ENCODE peak calls at places on chromosomes 11 and 22, in four cellular contexts. G, O, T and C are unnamed samples.

GRCh38 chr11:117478926-117479325 is 151.3 kb downstream of the CEP164 start:
- DNase-seq in G (no peak), T (no peak), O (no peak), C (no peak)

GRCh38 chr11:72683782-72684200 is 9.6 kb upstream of the PDE2A start:
- DNase-seq in T (peak), G (peak), O (peak), C (peak)

GRCh38 chr11:66856496-66857233 is at the start of gene LRFN4:
- DNase-seq in O (no peak), T (peak), G (no peak), C (peak)

GRCh38 chr22:31538815-31539214 is 42.5 kb downstream of the SFI1 start:
- DNase-seq in O (no peak), G (no peak), T (peak), C (peak)

GRCh38 chr11:121722431-121723256 is 269.9 kb upstream of the SORL1-AS1 start:
- DNase-seq in O (peak), T (no peak), G (peak), C (peak)

GRCh38 chr22:35622132-35622913 is 5.2 kb upstream of the MB start:
- DNase-seq in G (peak), T (no peak), O (peak), C (no peak)

GRCh38 chr11:115170133-115170815 is 333.9 kb downstream of the CADM1 start:
- DNase-seq in G (no peak), T (peak), O (peak), C (peak)

GRCh38 chr11:82682003-82682751 is 51.5 kb downstream of the FAM181B start:
- DNase-seq in G (no peak), O (no peak), T (peak), C (no peak)

GRCh38 chr11:83403990-83404389 is 117.8 kb upstream of the CCDC90B start:
- DNase-seq in G (no peak), T (no peak), O (no peak), C (no peak)

GRCh38 chr11:9219572-9219971 is 45.6 kb downstream of the DENND5A start:
- DNase-seq in O (peak), T (no peak), G (no peak), C (no peak)

GRCh38 chr11:10900686-10901415 is 43.0 kb upstream of the ZBED5 start:
- DNase-seq in T (no peak), O (no peak), G (peak), C (no peak)

GRCh38 chr22:42754658-42755057 is 34.0 kb upstream of the A4GALT start:
- DNase-seq in T (no peak), G (no peak), O (no peak), C (no peak)

GRCh38 chr11:68542617-68543016 is 82.1 kb downstream of the PPP6R3 start:
- DNase-seq in G (no peak), T (no peak), O (no peak), C (no peak)

GRCh38 chr22:19721486-19722172 is 1.7 kb upstream of the GP1BB start:
- DNase-seq in O (peak), G (no peak), T (no peak), C (no peak)

DNA sequence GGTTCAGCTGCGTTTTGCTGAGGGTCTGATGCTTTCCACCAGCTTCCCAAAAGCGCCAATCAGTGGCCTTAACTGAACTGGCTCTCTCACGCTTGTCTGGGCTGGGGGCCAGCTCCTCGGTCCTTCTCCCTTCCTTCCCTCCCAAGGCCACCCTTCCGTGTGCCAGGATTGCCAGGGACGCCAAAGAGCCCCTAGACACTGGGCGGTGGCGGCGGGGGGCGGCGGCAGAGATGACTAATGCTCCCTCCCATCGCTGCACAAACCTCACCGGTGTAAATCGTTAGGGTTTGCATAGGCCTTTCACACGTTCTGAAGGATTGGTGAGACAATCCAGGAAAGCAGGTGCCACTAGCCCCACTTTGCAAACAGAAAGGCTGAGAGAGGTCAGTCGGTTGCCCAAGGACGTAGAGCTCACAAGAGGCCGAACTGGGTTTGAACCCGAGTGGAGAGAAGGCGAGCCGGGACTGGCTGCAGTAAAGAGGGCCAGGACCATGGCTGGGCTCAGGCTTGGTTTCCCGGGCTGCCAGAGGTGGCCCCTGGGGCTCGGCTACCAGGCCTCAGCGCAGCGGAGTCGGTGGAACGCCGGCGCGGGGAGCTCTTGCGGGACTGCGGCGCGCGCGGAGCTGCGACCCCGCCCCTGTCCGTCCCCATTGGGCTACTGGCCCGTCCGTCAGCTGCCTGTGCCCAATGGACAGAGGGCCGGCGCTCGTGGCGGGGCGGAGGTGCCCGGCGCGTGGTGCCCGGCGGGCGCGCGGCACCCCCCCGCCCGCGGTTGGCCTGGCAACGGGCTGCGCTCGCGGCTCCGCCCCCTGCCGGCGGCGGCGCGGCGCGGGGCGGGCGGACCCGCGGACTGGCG is 589 bp upstream of the GNAZ start:
- DNase-seq in G (peak), O (peak), T (peak), C (peak)
- TF ChIP-seq CTCF in G (no peak), O (no peak), T (no peak), C (no peak)

GRCh38 chr11:26522912-26523610 is 49.0 kb downstream of the MUC15 start:
- DNase-seq in O (peak), T (no peak), G (no peak), C (no peak)
- TF ChIP-seq CTCF in O (peak), T (no peak), G (no peak), C (peak)

GRCh38 chr11:69909561-69910518 is 90.6 kb upstream of the FGF3 start:
- DNase-seq in G (peak), O (peak), T (no peak), C (no peak)

GRCh38 chr11:69906453-69906907 is 87.3 kb upstream of the FGF3 start:
- DNase-seq in G (no peak), T (no peak), O (no peak), C (no peak)

GRCh38 chr11:69908511-69909220 is 89.5 kb upstream of the FGF3 start:
- DNase-seq in T (no peak), G (peak), O (no peak), C (no peak)

GRCh38 chr11:69905611-69906452 is 86.6 kb upstream of the FGF3 start:
- DNase-seq in T (no peak), O (no peak), G (peak), C (no peak)

GRCh38 chr11:69907611-69908010 is 88.4 kb upstream of the FGF3 start:
- DNase-seq in O (no peak), G (peak), T (no peak), C (no peak)
- TF ChIP-seq CTCF in O (no peak), G (no peak), T (no peak), C (no peak)

GRCh38 chr22:23438216-23438615 is 141.9 kb downstream of the IGLL1 start:
- DNase-seq in O (peak), G (no peak), T (no peak), C (no peak)
- TF ChIP-seq CTCF in O (no peak), G (no peak), T (no peak), C (no peak)

GRCh38 chr22:39308614-39309363 is 10.6 kb downstream of the RPL3 start:
- DNase-seq in O (no peak), T (no peak), G (peak), C (no peak)

GRCh38 chr22:39303892-39304671 is 15.3 kb downstream of the RPL3 start:
- DNase-seq in O (no peak), T (no peak), G (peak), C (no peak)

GRCh38 chr22:39309364-39309861 is 10.0 kb downstream of the RPL3 start:
- DNase-seq in T (no peak), G (no peak), O (peak), C (no peak)

GRCh38 chr22:39303358-39303757 is 16.1 kb downstream of the RPL3 start:
- DNase-seq in T (no peak), O (no peak), G (no peak), C (no peak)

DNA sequence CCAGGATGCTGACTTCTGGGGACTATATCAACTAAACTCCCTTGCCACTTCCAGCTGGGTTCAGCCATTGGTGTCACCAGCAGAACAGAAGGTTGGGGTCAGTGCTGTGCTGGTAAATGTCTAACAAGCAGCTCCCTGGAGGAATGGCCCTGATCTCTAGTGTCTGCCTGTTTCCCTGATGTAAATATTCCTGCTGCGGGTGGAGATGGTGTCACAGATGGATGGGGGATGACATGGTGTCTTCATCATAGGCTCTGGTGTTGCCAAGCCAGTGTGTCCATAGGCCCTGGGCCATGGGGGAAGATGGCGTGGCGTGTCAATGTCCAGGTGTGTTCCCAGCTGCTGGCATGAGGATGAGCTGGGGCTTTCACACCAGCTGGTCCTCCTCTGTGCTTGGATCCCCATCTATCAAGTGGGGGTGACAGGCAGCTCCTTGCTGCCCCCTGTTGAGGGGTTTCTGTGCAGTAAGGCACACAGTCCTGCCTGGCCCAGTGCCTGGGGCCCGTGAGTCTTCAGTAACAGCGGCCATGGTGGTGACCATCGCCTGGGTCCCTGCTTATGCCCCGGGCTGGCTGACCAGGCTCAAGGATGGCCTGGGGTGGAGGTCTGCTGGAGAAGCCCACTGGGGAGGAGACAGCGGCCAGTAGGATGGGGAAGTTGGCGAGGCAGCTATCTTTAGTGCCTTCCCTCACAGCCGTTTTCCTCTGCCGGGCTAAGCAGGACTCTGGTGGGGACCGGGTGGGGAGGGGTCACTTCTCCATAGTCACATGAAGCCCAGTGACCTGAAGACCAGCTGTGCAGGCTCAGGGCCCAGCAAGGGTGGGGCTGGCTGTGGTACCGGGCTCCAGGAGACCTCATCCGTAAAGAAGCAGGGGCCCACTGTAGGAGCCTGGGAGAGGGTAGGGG is 12.7 kb downstream of the RPL3 start:
- DNase-seq in T (no peak), O (peak), G (no peak), C (peak)
- TF ChIP-seq CTCF in T (peak), O (peak), G (peak), C (peak)

DNA sequence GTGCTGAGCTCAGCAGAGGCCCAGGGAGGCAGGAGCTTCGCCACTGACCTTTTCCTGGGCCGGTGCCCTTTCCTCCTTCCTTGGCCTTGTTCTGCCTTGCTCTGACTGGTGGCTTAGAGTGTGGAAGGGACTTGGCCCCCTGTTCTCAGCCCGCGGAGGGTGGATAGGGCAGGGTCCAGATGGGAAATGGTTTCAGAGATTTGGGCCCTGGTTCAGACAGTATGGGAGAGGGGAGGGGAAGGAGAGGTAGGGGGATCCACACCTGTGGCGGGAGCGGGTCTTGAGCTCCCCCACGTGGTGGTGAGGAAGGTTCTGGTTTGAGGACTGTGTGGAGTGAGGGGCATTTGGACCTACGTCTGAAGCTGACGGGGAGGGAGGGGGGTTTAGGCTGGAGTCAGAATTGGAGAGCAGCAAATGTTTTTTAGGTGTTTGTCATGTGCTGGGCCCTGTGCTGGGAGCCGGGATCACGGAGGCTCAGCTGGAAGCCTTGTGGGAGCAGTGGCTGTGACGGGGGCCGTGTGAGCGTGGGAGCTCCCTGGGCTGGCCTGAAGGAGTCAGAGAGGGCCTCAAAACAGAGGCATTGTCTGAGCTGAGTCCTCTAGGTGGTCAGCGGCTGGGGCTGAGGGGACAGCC is 27.2 kb downstream of the SHANK3 start:
- DNase-seq in G (peak), O (no peak), T (no peak), C (no peak)
- TF ChIP-seq CTCF in G (peak), O (peak), T (no peak), C (peak)

GRCh38 chr11:1387961-1388762 is 1.6 kb upstream of the BRSK2 start:
- DNase-seq in O (peak), T (no peak), G (peak), C (no peak)
- TF ChIP-seq CTCF in O (peak), T (no peak), G (no peak), C (no peak)

GRCh38 chr11:64998141-64998540 is 1.4 kb upstream of the BATF2 start:
- DNase-seq in O (no peak), T (no peak), G (no peak), C (no peak)

GRCh38 chr11:64996327-64996709 is 453 bp downstream of the BATF2 start:
- DNase-seq in T (no peak), G (no peak), O (no peak), C (no peak)

GRCh38 chr11:64998690-64999431 is 2.1 kb upstream of the BATF2 start:
- DNase-seq in T (no peak), O (no peak), G (no peak), C (no peak)

GRCh38 chr11:64994318-64994717 is 2.5 kb downstream of the BATF2 start:
- DNase-seq in G (no peak), O (no peak), T (no peak), C (no peak)

DNA sequence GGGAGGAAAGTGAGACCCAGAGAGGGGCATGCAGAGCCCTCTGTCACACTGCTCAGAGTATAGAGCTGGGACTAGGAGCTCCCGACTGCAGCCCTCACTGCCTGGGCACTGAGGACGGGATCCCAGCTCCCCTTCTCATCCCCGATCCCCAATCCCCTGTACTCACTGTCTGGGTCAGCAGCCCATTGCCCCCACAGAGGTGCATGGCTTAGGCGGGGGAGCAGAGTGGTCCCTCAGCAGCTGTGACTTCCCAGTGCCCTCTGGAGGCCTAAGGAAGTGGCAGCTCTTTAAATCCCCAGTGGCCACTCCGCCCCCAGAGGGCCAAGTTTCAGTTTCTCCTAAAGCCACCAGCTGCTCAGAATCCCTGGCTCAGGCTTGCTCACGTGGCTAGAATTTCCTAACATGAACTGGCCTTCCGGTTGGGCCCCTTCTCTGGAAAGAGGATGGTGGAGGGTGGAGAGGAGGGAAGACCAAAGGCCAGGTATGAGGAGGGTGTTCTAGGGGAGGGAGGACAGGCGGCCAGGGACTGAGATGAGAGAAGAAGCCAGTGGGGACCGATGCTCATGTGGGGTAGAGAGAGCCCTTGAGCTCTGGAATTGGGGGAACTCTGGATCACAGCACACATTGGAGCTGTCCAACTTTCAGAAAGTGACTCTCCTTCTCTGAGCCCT is at the start of gene BATF2:
- DNase-seq in G (peak), T (peak), O (peak), C (peak)
- TF ChIP-seq CTCF in G (peak), T (no peak), O (peak), C (peak)

DNA sequence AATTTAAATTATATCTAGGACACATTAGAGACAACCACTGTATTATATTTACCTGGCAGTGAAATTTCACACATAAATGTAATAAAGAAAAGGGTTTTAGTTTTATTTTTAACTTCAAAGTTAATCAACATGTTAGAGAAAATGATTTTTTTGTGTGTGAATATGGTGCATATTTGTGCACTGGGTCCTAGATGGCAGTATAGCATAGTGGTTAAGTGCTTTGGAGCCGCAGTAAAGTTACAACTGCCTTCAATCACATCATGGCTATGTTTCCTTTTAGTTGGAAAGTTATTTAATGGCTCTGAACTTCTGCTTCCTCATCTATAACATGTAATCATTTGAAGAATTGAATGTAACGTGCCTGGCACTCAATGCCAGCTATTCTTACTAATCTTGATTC is 108.9 kb upstream of the DDI1 start:
- DNase-seq in O (no peak), G (no peak), T (peak), C (no peak)
- TF ChIP-seq CTCF in O (peak), G (no peak), T (peak), C (peak)